ENCODE peak calls at places on chromosomes 7 and 10, in seven cellular contexts. G, Y, Z, H, S, E and W are unnamed samples.
A peak's percentile ranks its signal among the peaks of the same experiment; 100 is the strongest.

GRCh38 chr10:62858364-62858763 is 42.2 kb upstream of the EGR2 start:
- DNase-seq in G (no peak), Y (no peak), Z (no peak), H (no peak), S (no peak), E (no peak), W (no peak)

GRCh38 chr7:111358915-111359314 is 203.4 kb downstream of the IMMP2L start:
- DNase-seq in G (no peak), Y (no peak), Z (no peak), H (no peak), S (no peak), E (no peak), W (no peak)

GRCh38 chr10:79586933-79587332 is 23.8 kb upstream of the SFTPA1 start:
- DNase-seq in G (no peak), Y (no peak), Z (no peak), H (no peak), S (no peak), E (no peak), W (no peak)

GRCh38 chr10:89164920-89165319 is 42.2 kb downstream of the CH25H start:
- DNase-seq in G (no peak), Y (no peak), Z (no peak), H (no peak), S (no peak), E (no peak), W (no peak)

GRCh38 chr10:69465457-69466157 is 14.3 kb downstream of the TSPAN15 start:
- DNase-seq in G (no peak), Y (peak; percentile 68), Z (no peak), H (no peak), S (no peak), E (no peak), W (no peak)

GRCh38 chr10:59896186-59896585 is 10.2 kb downstream of the CCDC6 start:
- DNase-seq in G (no peak), Y (no peak), Z (no peak), H (no peak), S (no peak), E (no peak), W (no peak)

GRCh38 chr7:108158766-108159165 is 28.6 kb upstream of the LAMB4 start:
- DNase-seq in G (no peak), Y (no peak), Z (no peak), H (no peak), S (no peak), E (no peak), W (no peak)

GRCh38 chr10:123669901-123670300 is 3.7 kb downstream of the GPR26 start:
- DNase-seq in G (no peak), Y (no peak), Z (no peak), H (peak; percentile 72), S (peak; percentile 17), E (no peak), W (no peak)

GRCh38 chr7:13920053-13920697 is 69.3 kb downstream of the ETV1 start:
- DNase-seq in G (no peak), Y (no peak), Z (no peak), H (peak; percentile 94), S (peak; percentile 97), E (no peak), W (no peak)

GRCh38 chr7:43405948-43406347 is 177.0 kb upstream of the STK17A start:
- DNase-seq in G (no peak), Y (no peak), Z (no peak), H (no peak), S (no peak), E (no peak), W (no peak)

GRCh38 chr7:158791133-158791532 is 38.2 kb downstream of the ESYT2 start:
- DNase-seq in G (no peak), Y (no peak), Z (no peak), H (no peak), S (no peak), E (no peak), W (no peak)

GRCh38 chr7:7704867-7705266 is 13.5 kb downstream of the RPA3 start:
- DNase-seq in G (no peak), Y (no peak), Z (no peak), H (no peak), S (no peak), E (no peak), W (no peak)

GRCh38 chr7:494261-494687 is 25.4 kb downstream of the PDGFA start:
- DNase-seq in G (no peak), Y (no peak), Z (no peak), H (no peak), S (no peak), E (no peak), W (no peak)

GRCh38 chr7:77699056-77699455 is 2.8 kb downstream of the RSBN1L start:
- DNase-seq in G (no peak), Y (no peak), Z (no peak), H (no peak), S (no peak), E (no peak), W (no peak)

GRCh38 chr7:1662101-1662500 is 8.0 kb upstream of the ELFN1 start:
- DNase-seq in G (no peak), Y (no peak), Z (no peak), H (no peak), S (no peak), E (no peak), W (peak; percentile 33)

GRCh38 chr10:16570731-16571130 is 49.1 kb upstream of the C1QL3 start:
- DNase-seq in G (no peak), Y (no peak), Z (no peak), H (no peak), S (no peak), E (no peak), W (no peak)

GRCh38 chr7:64947252-64948000 is 43.4 kb downstream of the ZNF117 start:
- DNase-seq in G (no peak), Y (no peak), Z (no peak), H (peak; percentile 23), S (no peak), E (no peak), W (no peak)

GRCh38 chr7:155796381-155797261 is 15.6 kb downstream of the SHH start:
- DNase-seq in G (peak; percentile 94), Y (peak; percentile 37), Z (peak; percentile 70), H (peak; percentile 79), S (no peak), E (peak; percentile 49), W (peak; percentile 80)

GRCh38 chr7:6656413-6656812 is 19.3 kb downstream of the ZNF316 start:
- DNase-seq in G (no peak), Y (no peak), Z (no peak), H (no peak), S (no peak), E (no peak), W (no peak)

GRCh38 chr10:74063256-74063655 is 65.3 kb downstream of the VCL start:
- DNase-seq in G (no peak), Y (no peak), Z (no peak), H (no peak), S (no peak), E (no peak), W (no peak)

GRCh38 chr10:62323751-62324150 is 50.4 kb upstream of the ZNF365 start:
- DNase-seq in G (no peak), Y (no peak), Z (no peak), H (no peak), S (peak; percentile 19), E (no peak), W (no peak)

GRCh38 chr7:114952296-114952695 is 30.4 kb downstream of the MDFIC start:
- DNase-seq in G (no peak), Y (no peak), Z (no peak), H (no peak), S (no peak), E (no peak), W (no peak)

GRCh38 chr7:140923358-140924006 is 1.2 kb downstream of the BRAF start:
- DNase-seq in G (no peak), Y (no peak), Z (no peak), H (peak; percentile 9), S (no peak), E (no peak), W (no peak)

GRCh38 chr7:154425326-154425725 is 373.1 kb downstream of the DPP6 start:
- DNase-seq in G (no peak), Y (no peak), Z (no peak), H (peak; percentile 25), S (no peak), E (no peak), W (no peak)

GRCh38 chr10:122557516-122557915 is 3.0 kb upstream of the DMBT1 start:
- DNase-seq in G (peak; percentile 17), Y (no peak), Z (no peak), H (no peak), S (no peak), E (no peak), W (no peak)

GRCh38 chr10:58588673-58589265 is 76.1 kb downstream of the BICC1 start:
- DNase-seq in G (no peak), Y (peak; percentile 11), Z (no peak), H (peak; percentile 15), S (no peak), E (no peak), W (no peak)

GRCh38 chr10:131199646-131200045 is 111.9 kb downstream of the TCERG1L start:
- DNase-seq in G (peak; percentile 10), Y (no peak), Z (peak; percentile 23), H (no peak), S (no peak), E (no peak), W (no peak)

GRCh38 chr10:120969219-120969645 is 118.1 kb downstream of the WDR11 start:
- DNase-seq in G (no peak), Y (no peak), Z (no peak), H (peak; percentile 42), S (no peak), E (no peak), W (no peak)

GRCh38 chr10:133257489-133258065 is 19.1 kb downstream of the ADAM8 start:
- DNase-seq in G (peak; percentile 76), Y (peak; percentile 85), Z (peak; percentile 83), H (peak; percentile 24), S (no peak), E (no peak), W (peak; percentile 68)

GRCh38 chr10:49486738-49487137 is 52.2 kb downstream of the ERCC6 start:
- DNase-seq in G (no peak), Y (no peak), Z (no peak), H (no peak), S (no peak), E (no peak), W (no peak)

GRCh38 chr7:17680943-17681351 is 259.3 kb downstream of the SNX13 start:
- DNase-seq in G (no peak), Y (no peak), Z (no peak), H (no peak), S (no peak), E (no peak), W (no peak)

GRCh38 chr7:42574693-42575084 is 337.2 kb downstream of the C7orf25 start:
- DNase-seq in G (no peak), Y (no peak), Z (no peak), H (peak; percentile 34), S (no peak), E (no peak), W (no peak)

GRCh38 chr10:82396886-82397285 is 521.9 kb downstream of the NRG3 start:
- DNase-seq in G (no peak), Y (no peak), Z (no peak), H (no peak), S (no peak), E (no peak), W (no peak)